ENCODE peak calls at places on chromosomes 4 and X, in eight cellular contexts. One of them, this sample, is unnamed.

GRCh38 chr4:23981328-23981727 is 91.5 kb upstream of the PPARGC1A start:
- DNase-seq in BJ: no peak
- DNase-seq in heart right ventricle: no peak
- DNase-seq in HL-60: no peak
- DNase-seq in cardiac muscle cell: no peak
- DNase-seq in stimulated activated CD8-positive, alpha-beta memory T cell treated with anti-CD3 and anti-CD28 coated beads, Interleukin-12 subunit alpha, Interleukin-12 subunit beta, amount 100 ng/mL, for 4 hours: no peak
- DNase-seq in NCI-H82: no peak
- DNase-seq in cerebellum: no peak
- DNase-seq in this sample: no peak

GRCh38 chr4:105158837-105159236 is 12.2 kb downstream of the TET2 start:
- DNase-seq in heart right ventricle: no peak
- DNase-seq in cardiac muscle cell: no peak
- DNase-seq in HL-60: no peak
- DNase-seq in cerebellum: no peak
- DNase-seq in NCI-H82: no peak
- DNase-seq in stimulated activated CD8-positive, alpha-beta memory T cell treated with anti-CD3 and anti-CD28 coated beads, Interleukin-12 subunit alpha, Interleukin-12 subunit beta, amount 100 ng/mL, for 4 hours: no peak
- DNase-seq in BJ: no peak
- DNase-seq in this sample: no peak

GRCh38 chr4:120291541-120291940 is 224.9 kb upstream of the MAD2L1 start:
- DNase-seq in HL-60: no peak
- DNase-seq in BJ: no peak
- DNase-seq in NCI-H82: peak; percentile 2
- DNase-seq in cerebellum: no peak
- DNase-seq in cardiac muscle cell: no peak
- DNase-seq in heart right ventricle: no peak
- DNase-seq in stimulated activated CD8-positive, alpha-beta memory T cell treated with anti-CD3 and anti-CD28 coated beads, Interleukin-12 subunit alpha, Interleukin-12 subunit beta, amount 100 ng/mL, for 4 hours: no peak
- DNase-seq in this sample: no peak

GRCh38 chrX:15838017-15838416 is 16.6 kb downstream of the AP1S2 start:
- DNase-seq in heart right ventricle: no peak
- DNase-seq in BJ: no peak
- DNase-seq in stimulated activated CD8-positive, alpha-beta memory T cell treated with anti-CD3 and anti-CD28 coated beads, Interleukin-12 subunit alpha, Interleukin-12 subunit beta, amount 100 ng/mL, for 4 hours: no peak
- DNase-seq in cerebellum: no peak
- DNase-seq in HL-60: no peak
- DNase-seq in cardiac muscle cell: no peak
- DNase-seq in NCI-H82: peak; percentile 42
- DNase-seq in this sample: peak; percentile 40

GRCh38 chr4:2350982-2351381 is 67.5 kb downstream of the ZFYVE28 start:
- DNase-seq in BJ: no peak
- DNase-seq in cardiac muscle cell: no peak
- DNase-seq in NCI-H82: no peak
- DNase-seq in HL-60: no peak
- DNase-seq in heart right ventricle: peak; percentile 0
- DNase-seq in stimulated activated CD8-positive, alpha-beta memory T cell treated with anti-CD3 and anti-CD28 coated beads, Interleukin-12 subunit alpha, Interleukin-12 subunit beta, amount 100 ng/mL, for 4 hours: no peak
- DNase-seq in cerebellum: no peak
- DNase-seq in this sample: no peak

GRCh38 chr4:123064390-123064789 is 142.0 kb upstream of the NUDT6 start:
- DNase-seq in heart right ventricle: no peak
- DNase-seq in cardiac muscle cell: no peak
- DNase-seq in BJ: no peak
- DNase-seq in cerebellum: no peak
- DNase-seq in HL-60: no peak
- DNase-seq in NCI-H82: no peak
- DNase-seq in stimulated activated CD8-positive, alpha-beta memory T cell treated with anti-CD3 and anti-CD28 coated beads, Interleukin-12 subunit alpha, Interleukin-12 subunit beta, amount 100 ng/mL, for 4 hours: no peak
- DNase-seq in this sample: no peak

GRCh38 chr4:76772498-76773106 is 125.3 kb downstream of the SOWAHB start:
- DNase-seq in NCI-H82: no peak
- DNase-seq in cerebellum: no peak
- DNase-seq in BJ: no peak
- DNase-seq in HL-60: no peak
- DNase-seq in cardiac muscle cell: no peak
- DNase-seq in stimulated activated CD8-positive, alpha-beta memory T cell treated with anti-CD3 and anti-CD28 coated beads, Interleukin-12 subunit alpha, Interleukin-12 subunit beta, amount 100 ng/mL, for 4 hours: no peak
- DNase-seq in heart right ventricle: no peak
- DNase-seq in this sample: no peak

GRCh38 chrX:134607523-134607922 is 50.7 kb downstream of the PLAC1 start:
- DNase-seq in HL-60: no peak
- DNase-seq in heart right ventricle: no peak
- DNase-seq in cerebellum: no peak
- DNase-seq in NCI-H82: no peak
- DNase-seq in BJ: no peak
- DNase-seq in cardiac muscle cell: no peak
- DNase-seq in stimulated activated CD8-positive, alpha-beta memory T cell treated with anti-CD3 and anti-CD28 coated beads, Interleukin-12 subunit alpha, Interleukin-12 subunit beta, amount 100 ng/mL, for 4 hours: no peak
- DNase-seq in this sample: no peak

GRCh38 chrX:74422576-74423288 is 1.4 kb downstream of the SLC16A2 start:
- DNase-seq in stimulated activated CD8-positive, alpha-beta memory T cell treated with anti-CD3 and anti-CD28 coated beads, Interleukin-12 subunit alpha, Interleukin-12 subunit beta, amount 100 ng/mL, for 4 hours: no peak
- DNase-seq in cardiac muscle cell: peak; percentile 63
- DNase-seq in heart right ventricle: peak; percentile 51
- DNase-seq in BJ: no peak
- DNase-seq in NCI-H82: peak; percentile 34
- DNase-seq in HL-60: no peak
- DNase-seq in cerebellum: peak; percentile 53
- DNase-seq in this sample: peak; percentile 33

GRCh38 chr4:5033266-5033945 is 14.1 kb upstream of the CYTL1 start:
- DNase-seq in cardiac muscle cell: no peak
- DNase-seq in cerebellum: no peak
- DNase-seq in heart right ventricle: peak; percentile 43
- DNase-seq in stimulated activated CD8-positive, alpha-beta memory T cell treated with anti-CD3 and anti-CD28 coated beads, Interleukin-12 subunit alpha, Interleukin-12 subunit beta, amount 100 ng/mL, for 4 hours: no peak
- DNase-seq in HL-60: no peak
- DNase-seq in BJ: no peak
- DNase-seq in NCI-H82: no peak
- DNase-seq in this sample: no peak

GRCh38 chr4:108355523-108356208 is 186.9 kb upstream of the LEF1 start:
- DNase-seq in cardiac muscle cell: no peak
- DNase-seq in stimulated activated CD8-positive, alpha-beta memory T cell treated with anti-CD3 and anti-CD28 coated beads, Interleukin-12 subunit alpha, Interleukin-12 subunit beta, amount 100 ng/mL, for 4 hours: no peak
- DNase-seq in heart right ventricle: no peak
- DNase-seq in BJ: no peak
- DNase-seq in NCI-H82: peak; percentile 5
- DNase-seq in HL-60: no peak
- DNase-seq in cerebellum: no peak
- DNase-seq in this sample: no peak

GRCh38 chr4:139603576-139604387 is 47.8 kb upstream of the SETD7 start:
- DNase-seq in HL-60: peak; percentile 31
- DNase-seq in cardiac muscle cell: peak; percentile 76
- DNase-seq in BJ: no peak
- DNase-seq in heart right ventricle: peak; percentile 56
- DNase-seq in NCI-H82: peak; percentile 84
- DNase-seq in stimulated activated CD8-positive, alpha-beta memory T cell treated with anti-CD3 and anti-CD28 coated beads, Interleukin-12 subunit alpha, Interleukin-12 subunit beta, amount 100 ng/mL, for 4 hours: no peak
- DNase-seq in cerebellum: peak; percentile 40
- DNase-seq in this sample: peak; percentile 49

GRCh38 chr4:75251547-75251946 is 262.7 kb downstream of the RCHY1 start:
- DNase-seq in HL-60: no peak
- DNase-seq in BJ: no peak
- DNase-seq in stimulated activated CD8-positive, alpha-beta memory T cell treated with anti-CD3 and anti-CD28 coated beads, Interleukin-12 subunit alpha, Interleukin-12 subunit beta, amount 100 ng/mL, for 4 hours: no peak
- DNase-seq in NCI-H82: peak; percentile 57
- DNase-seq in cardiac muscle cell: no peak
- DNase-seq in cerebellum: no peak
- DNase-seq in heart right ventricle: no peak
- DNase-seq in this sample: no peak

GRCh38 chrX:140744085-140744484 is 34.5 kb downstream of the LINC00632 start:
- DNase-seq in stimulated activated CD8-positive, alpha-beta memory T cell treated with anti-CD3 and anti-CD28 coated beads, Interleukin-12 subunit alpha, Interleukin-12 subunit beta, amount 100 ng/mL, for 4 hours: no peak
- DNase-seq in BJ: no peak
- DNase-seq in HL-60: no peak
- DNase-seq in cardiac muscle cell: no peak
- DNase-seq in cerebellum: no peak
- DNase-seq in heart right ventricle: no peak
- DNase-seq in NCI-H82: no peak
- DNase-seq in this sample: no peak

GRCh38 chrX:129749069-129749468 is 10.3 kb downstream of the XPNPEP2 start:
- DNase-seq in cerebellum: no peak
- DNase-seq in BJ: no peak
- DNase-seq in cardiac muscle cell: no peak
- DNase-seq in stimulated activated CD8-positive, alpha-beta memory T cell treated with anti-CD3 and anti-CD28 coated beads, Interleukin-12 subunit alpha, Interleukin-12 subunit beta, amount 100 ng/mL, for 4 hours: no peak
- DNase-seq in NCI-H82: no peak
- DNase-seq in HL-60: no peak
- DNase-seq in heart right ventricle: no peak
- DNase-seq in this sample: no peak

GRCh38 chrX:64977830-64978229 is 1.6 kb upstream of the ZC4H2 start:
- DNase-seq in BJ: no peak
- DNase-seq in HL-60: no peak
- DNase-seq in heart right ventricle: no peak
- DNase-seq in stimulated activated CD8-positive, alpha-beta memory T cell treated with anti-CD3 and anti-CD28 coated beads, Interleukin-12 subunit alpha, Interleukin-12 subunit beta, amount 100 ng/mL, for 4 hours: no peak
- DNase-seq in cardiac muscle cell: no peak
- DNase-seq in NCI-H82: no peak
- DNase-seq in cerebellum: no peak
- DNase-seq in this sample: no peak

GRCh38 chr4:15327311-15328298 is 100.2 kb upstream of the C1QTNF7 start:
- DNase-seq in cardiac muscle cell: no peak
- DNase-seq in NCI-H82: no peak
- DNase-seq in cerebellum: no peak
- DNase-seq in stimulated activated CD8-positive, alpha-beta memory T cell treated with anti-CD3 and anti-CD28 coated beads, Interleukin-12 subunit alpha, Interleukin-12 subunit beta, amount 100 ng/mL, for 4 hours: no peak
- DNase-seq in BJ: peak; percentile 95
- DNase-seq in heart right ventricle: peak; percentile 13
- DNase-seq in HL-60: no peak
- DNase-seq in this sample: no peak

GRCh38 chr4:4269856-4270255 is 20.1 kb downstream of the LYAR start:
- DNase-seq in stimulated activated CD8-positive, alpha-beta memory T cell treated with anti-CD3 and anti-CD28 coated beads, Interleukin-12 subunit alpha, Interleukin-12 subunit beta, amount 100 ng/mL, for 4 hours: no peak
- DNase-seq in HL-60: no peak
- DNase-seq in NCI-H82: no peak
- DNase-seq in BJ: no peak
- DNase-seq in heart right ventricle: no peak
- DNase-seq in cardiac muscle cell: no peak
- DNase-seq in cerebellum: no peak
- DNase-seq in this sample: no peak

GRCh38 chrX:134026732-134027311 is 41.4 kb upstream of the GPC3 start:
- DNase-seq in stimulated activated CD8-positive, alpha-beta memory T cell treated with anti-CD3 and anti-CD28 coated beads, Interleukin-12 subunit alpha, Interleukin-12 subunit beta, amount 100 ng/mL, for 4 hours: no peak
- DNase-seq in HL-60: no peak
- DNase-seq in BJ: no peak
- DNase-seq in NCI-H82: peak; percentile 66
- DNase-seq in cerebellum: peak; percentile 0
- DNase-seq in heart right ventricle: peak; percentile 5
- DNase-seq in cardiac muscle cell: peak; percentile 88
- DNase-seq in this sample: peak; percentile 43

GRCh38 chr4:42436950-42437349 is 39.7 kb downstream of the SHISA3 start:
- DNase-seq in heart right ventricle: no peak
- DNase-seq in NCI-H82: no peak
- DNase-seq in cerebellum: no peak
- DNase-seq in stimulated activated CD8-positive, alpha-beta memory T cell treated with anti-CD3 and anti-CD28 coated beads, Interleukin-12 subunit alpha, Interleukin-12 subunit beta, amount 100 ng/mL, for 4 hours: no peak
- DNase-seq in HL-60: no peak
- DNase-seq in cardiac muscle cell: no peak
- DNase-seq in BJ: no peak
- DNase-seq in this sample: no peak

GRCh38 chr4:153611679-153612078 is 72.4 kb upstream of the TLR2 start:
- DNase-seq in cerebellum: no peak
- DNase-seq in HL-60: no peak
- DNase-seq in stimulated activated CD8-positive, alpha-beta memory T cell treated with anti-CD3 and anti-CD28 coated beads, Interleukin-12 subunit alpha, Interleukin-12 subunit beta, amount 100 ng/mL, for 4 hours: no peak
- DNase-seq in BJ: no peak
- DNase-seq in cardiac muscle cell: no peak
- DNase-seq in NCI-H82: no peak
- DNase-seq in heart right ventricle: no peak
- DNase-seq in this sample: no peak

GRCh38 chrX:26562156-26562555 is 346.2 kb downstream of the MAGEB5 start:
- DNase-seq in heart right ventricle: no peak
- DNase-seq in stimulated activated CD8-positive, alpha-beta memory T cell treated with anti-CD3 and anti-CD28 coated beads, Interleukin-12 subunit alpha, Interleukin-12 subunit beta, amount 100 ng/mL, for 4 hours: no peak
- DNase-seq in HL-60: no peak
- DNase-seq in cerebellum: no peak
- DNase-seq in cardiac muscle cell: no peak
- DNase-seq in BJ: no peak
- DNase-seq in NCI-H82: no peak
- DNase-seq in this sample: no peak

GRCh38 chr4:20881658-20882057 is 181.4 kb downstream of the PACRGL start:
- DNase-seq in BJ: no peak
- DNase-seq in cardiac muscle cell: no peak
- DNase-seq in heart right ventricle: no peak
- DNase-seq in cerebellum: no peak
- DNase-seq in HL-60: no peak
- DNase-seq in stimulated activated CD8-positive, alpha-beta memory T cell treated with anti-CD3 and anti-CD28 coated beads, Interleukin-12 subunit alpha, Interleukin-12 subunit beta, amount 100 ng/mL, for 4 hours: no peak
- DNase-seq in NCI-H82: no peak
- DNase-seq in this sample: no peak

GRCh38 chrX:30888526-30889146 is 418 bp downstream of the TAB3 start:
- DNase-seq in stimulated activated CD8-positive, alpha-beta memory T cell treated with anti-CD3 and anti-CD28 coated beads, Interleukin-12 subunit alpha, Interleukin-12 subunit beta, amount 100 ng/mL, for 4 hours: no peak
- DNase-seq in NCI-H82: peak; percentile 24
- DNase-seq in BJ: no peak
- DNase-seq in cardiac muscle cell: peak; percentile 51
- DNase-seq in HL-60: no peak
- DNase-seq in heart right ventricle: peak; percentile 3
- DNase-seq in cerebellum: peak; percentile 7
- DNase-seq in this sample: peak; percentile 56

GRCh38 chr4:5751918-5752802 is 41.2 kb downstream of the EVC start:
- DNase-seq in BJ: no peak
- DNase-seq in stimulated activated CD8-positive, alpha-beta memory T cell treated with anti-CD3 and anti-CD28 coated beads, Interleukin-12 subunit alpha, Interleukin-12 subunit beta, amount 100 ng/mL, for 4 hours: no peak
- DNase-seq in HL-60: no peak
- DNase-seq in cerebellum: no peak
- DNase-seq in heart right ventricle: no peak
- DNase-seq in NCI-H82: peak; percentile 96
- DNase-seq in cardiac muscle cell: no peak
- DNase-seq in this sample: peak; percentile 69

GRCh38 chr4:1531683-1532548 is 125.7 kb upstream of the NKX1-1 start:
- DNase-seq in cardiac muscle cell: no peak
- DNase-seq in HL-60: no peak
- DNase-seq in BJ: no peak
- DNase-seq in NCI-H82: no peak
- DNase-seq in heart right ventricle: no peak
- DNase-seq in cerebellum: no peak
- DNase-seq in stimulated activated CD8-positive, alpha-beta memory T cell treated with anti-CD3 and anti-CD28 coated beads, Interleukin-12 subunit alpha, Interleukin-12 subunit beta, amount 100 ng/mL, for 4 hours: no peak
- DNase-seq in this sample: no peak

GRCh38 chrX:39705299-39705698 is 392.5 kb downstream of the BCOR start:
- DNase-seq in cerebellum: peak; percentile 30
- DNase-seq in stimulated activated CD8-positive, alpha-beta memory T cell treated with anti-CD3 and anti-CD28 coated beads, Interleukin-12 subunit alpha, Interleukin-12 subunit beta, amount 100 ng/mL, for 4 hours: no peak
- DNase-seq in BJ: peak; percentile 41
- DNase-seq in NCI-H82: peak; percentile 37
- DNase-seq in cardiac muscle cell: no peak
- DNase-seq in heart right ventricle: peak; percentile 52
- DNase-seq in HL-60: peak; percentile 35
- DNase-seq in this sample: no peak

GRCh38 chr4:8245879-8246833 is 23.4 kb upstream of the HTRA3 start:
- DNase-seq in cardiac muscle cell: no peak
- DNase-seq in cerebellum: no peak
- DNase-seq in HL-60: no peak
- DNase-seq in heart right ventricle: no peak
- DNase-seq in stimulated activated CD8-positive, alpha-beta memory T cell treated with anti-CD3 and anti-CD28 coated beads, Interleukin-12 subunit alpha, Interleukin-12 subunit beta, amount 100 ng/mL, for 4 hours: no peak
- DNase-seq in BJ: no peak
- DNase-seq in NCI-H82: no peak
- DNase-seq in this sample: no peak

This sample was measured in D341Med.